ENCODE peak calls at places on chromosomes 7 and 10, in four cellular contexts. C is activated CD8-positive, alpha-beta T cell treated with anti-CD3 and anti-CD28 coated beads for 36 hours; Y is choroid plexus epithelial cell; X is neural crest cell. G is an unnamed sample.

GRCh38 chr10:130777507-130778165 is 533.9 kb downstream of the TCERG1L start:
- DNase-seq in C (no peak), X (no peak), Y (no peak), G (no peak)

GRCh38 chr10:74394416-74394969 is 243.5 kb downstream of the ADK start:
- DNase-seq in X (no peak), C (no peak), Y (no peak), G (no peak)

GRCh38 chr10:124290095-124290795 is 128.5 kb downstream of the OAT start:
- DNase-seq in X (no peak), C (peak; percentile 40), Y (peak; percentile 67), G (no peak)

GRCh38 chr7:42238709-42239395 is 1.8 kb upstream of the GLI3 start:
- DNase-seq in Y (peak; percentile 85), C (no peak), X (no peak), G (peak; percentile 23)

GRCh38 chr7:134458341-134458805 is 527 bp downstream of the AKR1B1 start:
- DNase-seq in C (peak; percentile 68), X (peak; percentile 60), Y (peak; percentile 45), G (peak; percentile 70)

GRCh38 chr7:122887848-122888247 is 1.6 kb upstream of the CADPS2 start:
- DNase-seq in C (no peak), X (no peak), Y (no peak), G (no peak)

GRCh38 chr10:124449170-124450009 is 445 bp downstream of the NKX1-2 start:
- DNase-seq in C (no peak), X (no peak), Y (no peak), G (no peak)

GRCh38 chr10:118870467-118871243 is 115.9 kb upstream of the CACUL1 start:
- DNase-seq in X (no peak), C (no peak), Y (peak; percentile 86), G (peak; percentile 26)

GRCh38 chr7:46153951-46154787 is 233.1 kb upstream of the IGFBP3 start:
- DNase-seq in C (peak; percentile 2), X (no peak), Y (peak; percentile 31), G (no peak)

GRCh38 chr10:69316313-69317059 is 38.2 kb downstream of the HK1 start:
- DNase-seq in X (no peak), Y (peak; percentile 47), C (no peak), G (no peak)

GRCh38 chr10:123640016-123640535 is 26.1 kb upstream of the GPR26 start:
- DNase-seq in C (no peak), X (no peak), Y (no peak), G (no peak)

GRCh38 chr10:75770634-75771081 is 339.2 kb downstream of the LRMDA start:
- DNase-seq in Y (no peak), X (no peak), C (no peak), G (no peak)

GRCh38 chr7:136026209-136026608 is 49.0 kb upstream of the MTPN start:
- DNase-seq in X (no peak), C (no peak), Y (no peak), G (no peak)

GRCh38 chr10:114615600-114616007 is 42.5 kb downstream of the ABLIM1 start:
- DNase-seq in C (no peak), X (no peak), Y (no peak), G (no peak)

GRCh38 chr10:117362313-117362712 is 12.9 kb downstream of the PDZD8 start:
- DNase-seq in Y (no peak), C (no peak), X (no peak), G (no peak)

GRCh38 chr10:103617362-103618026 is 124.0 kb downstream of the NEURL1 start:
- DNase-seq in C (no peak), Y (no peak), X (no peak), G (no peak)

GRCh38 chr7:157097569-157097968 is 41.2 kb upstream of the UBE3C start:
- DNase-seq in C (no peak), Y (no peak), X (no peak), G (no peak)

GRCh38 chr7:132575336-132575986 is 809 bp downstream of the PLXNA4 start:
- DNase-seq in C (peak; percentile 37), Y (peak; percentile 48), X (peak; percentile 25), G (peak; percentile 53)

GRCh38 chr10:14820775-14821154 is 17.1 kb downstream of the CDNF start:
- DNase-seq in X (no peak), C (no peak), Y (no peak), G (no peak)

GRCh38 chr10:113872139-113873030 is 17.9 kb downstream of the NHLRC2 start:
- DNase-seq in C (no peak), X (no peak), Y (no peak), G (no peak)

GRCh38 chr7:20200361-20200760 is 16.8 kb downstream of the MACC1 start:
- DNase-seq in Y (no peak), C (no peak), X (no peak), G (no peak)

GRCh38 chr10:129929343-129930297 is 34.5 kb downstream of the EBF3 start:
- DNase-seq in Y (no peak), C (no peak), X (no peak), G (no peak)

GRCh38 chr7:54541941-54542618 is at the start of gene VSTM2A:
- DNase-seq in X (peak; percentile 53), Y (no peak), C (no peak), G (peak; percentile 79)

GRCh38 chr7:106891545-106892410 is 26.7 kb downstream of the PIK3CG start:
- DNase-seq in Y (no peak), C (no peak), X (no peak), G (no peak)

GRCh38 chr10:4069491-4069890 is 284.5 kb upstream of the KLF6 start:
- DNase-seq in Y (peak; percentile 83), X (no peak), C (no peak), G (no peak)

GRCh38 chr10:69428138-69428537 is 11.4 kb upstream of the TACR2 start:
- DNase-seq in X (no peak), C (no peak), Y (no peak), G (no peak)

GRCh38 chr10:31149835-31150512 is 118.3 kb upstream of the ZNF438 start:
- DNase-seq in X (no peak), Y (no peak), C (no peak), G (no peak)

GRCh38 chr10:107474650-107475049 is 310.1 kb upstream of the SORCS1 start:
- DNase-seq in X (no peak), C (no peak), Y (no peak), G (no peak)

GRCh38 chr7:20514364-20514763 is 101.1 kb upstream of the ABCB5 start:
- DNase-seq in C (no peak), Y (peak; percentile 24), X (no peak), G (peak; percentile 15)

GRCh38 chr10:31723074-31723750 is 205.4 kb downstream of the ARHGAP12 start:
- DNase-seq in C (no peak), Y (peak; percentile 43), X (no peak), G (no peak)

DNA sequence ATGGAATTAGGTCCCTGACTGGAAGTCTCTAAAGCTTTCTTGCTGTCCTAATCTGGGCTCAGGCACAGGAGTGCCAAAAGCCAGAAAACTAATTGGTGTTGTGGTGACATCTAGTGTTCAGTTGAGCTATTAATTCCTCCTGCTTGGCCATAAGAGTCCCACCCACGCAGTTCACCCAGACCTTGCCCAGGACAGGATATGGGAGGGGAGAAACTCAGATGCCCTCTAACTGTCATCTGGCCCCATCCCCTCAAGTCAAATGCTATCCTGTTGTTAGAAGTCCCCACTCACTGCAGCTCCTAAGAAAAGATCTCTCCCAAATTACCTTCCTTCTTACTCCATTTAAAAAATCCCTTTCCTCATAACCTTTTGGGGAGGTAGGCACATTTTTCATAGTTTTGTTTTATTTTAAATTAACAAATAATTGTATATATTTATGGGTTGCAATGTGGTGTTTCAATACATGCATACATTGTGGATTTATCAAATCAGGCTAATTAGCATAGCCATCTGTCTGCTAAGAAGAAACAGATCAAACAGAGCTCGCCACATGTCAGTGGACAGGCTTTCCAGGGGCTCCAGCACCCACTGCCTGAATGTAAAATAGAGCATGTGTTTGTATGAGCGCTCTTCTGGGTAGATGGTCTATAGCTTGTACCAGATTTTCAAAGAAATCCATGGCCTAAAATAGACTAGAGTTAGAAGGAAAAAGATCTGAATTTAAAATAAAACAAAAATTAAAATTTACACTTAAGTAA is 84.0 kb downstream of the GSAP start:
- DNase-seq in Y (peak; percentile 95), X (peak; percentile 40), C (peak; percentile 85), G (peak; percentile 54)
- TF ChIP-seq CTCF in Y (peak; percentile 80), X (peak; percentile 75), C (peak; percentile 61), G (peak; percentile 61)

GRCh38 chr7:39145283-39145682 is 167.6 kb downstream of the POU6F2 start:
- DNase-seq in X (no peak), C (no peak), Y (no peak), G (no peak)

GRCh38 chr7:39142750-39143149 is 165.0 kb downstream of the POU6F2 start:
- DNase-seq in X (no peak), C (no peak), Y (no peak), G (no peak)

GRCh38 chr7:39144420-39144819 is 166.7 kb downstream of the POU6F2 start:
- DNase-seq in C (no peak), X (no peak), Y (no peak), G (no peak)
- TF ChIP-seq CTCF in C (no peak), X (no peak), Y (no peak), G (no peak)

GRCh38 chr10:72375173-72375572 is 20.5 kb upstream of the DNAJB12 start:
- DNase-seq in C (no peak), X (no peak), Y (peak; percentile 51), G (no peak)

GRCh38 chr10:72379062-72379461 is 24.3 kb upstream of the DNAJB12 start:
- DNase-seq in X (no peak), C (no peak), Y (no peak), G (no peak)

GRCh38 chr10:72370201-72370722 is 15.5 kb upstream of the DNAJB12 start:
- DNase-seq in Y (no peak), C (peak; percentile 23), X (no peak), G (no peak)

GRCh38 chr10:72379776-72380175 is 25.1 kb upstream of the DNAJB12 start:
- DNase-seq in X (no peak), C (no peak), Y (no peak), G (no peak)

GRCh38 chr10:72375585-72375984 is 20.9 kb upstream of the DNAJB12 start:
- DNase-seq in C (no peak), X (no peak), Y (peak; percentile 37), G (no peak)
- TF ChIP-seq CTCF in C (no peak), X (peak; percentile 13), Y (peak; percentile 48), G (no peak)

GRCh38 chr7:129401968-129402860 is 32.0 kb upstream of the STRIP2 start:
- DNase-seq in X (no peak), C (peak; percentile 56), Y (peak; percentile 9), G (no peak)
- TF ChIP-seq CTCF in X (no peak), C (no peak), Y (peak; percentile 13), G (no peak)

DNA sequence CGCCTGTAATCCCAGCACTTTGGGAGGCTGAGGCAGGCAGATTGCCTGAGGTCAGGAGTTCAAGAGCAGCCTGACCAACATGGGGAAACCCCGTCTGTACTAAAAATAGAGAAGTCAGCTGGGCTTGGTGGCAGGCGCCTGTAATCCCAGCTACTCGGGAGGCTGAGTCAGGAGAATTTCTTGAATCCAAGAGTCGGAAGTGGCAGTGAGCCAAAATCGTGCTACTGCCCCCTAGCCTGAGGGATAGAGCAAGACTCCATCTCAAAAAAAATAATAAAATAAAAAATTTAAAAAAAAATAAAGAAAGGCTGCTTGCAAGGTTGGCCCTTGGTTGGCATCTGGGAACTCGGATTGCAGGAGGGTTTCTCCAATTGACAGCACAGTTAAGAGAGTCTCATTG is 221.6 kb downstream of the DGKI start:
- DNase-seq in X (no peak), C (no peak), Y (peak; percentile 33), G (no peak)
- TF ChIP-seq CTCF in X (no peak), C (no peak), Y (peak; percentile 28), G (no peak)

G was measured in nephron progenitor cell.